ENCODE peak calls at places on chromosomes 3 and 15, in six cellular contexts. N, Z, D, H, W and J are unnamed samples.

GRCh38 chr3:64220161-64220560 is 5.1 kb downstream of the PRICKLE2 start:
- DNase-seq in N (no peak), Z (no peak), D (no peak), H (no peak), W (peak), J (no peak)

GRCh38 chr15:60840306-60840702 is 361.4 kb upstream of the ICE2 start:
- DNase-seq in N (no peak), Z (no peak), D (peak), H (no peak), W (peak), J (no peak)

GRCh38 chr3:185605566-185605965 is 19.5 kb downstream of the SENP2 start:
- DNase-seq in N (no peak), Z (no peak), D (no peak), H (no peak), W (no peak), J (no peak)

GRCh38 chr15:69462030-69462492 is 9.4 kb downstream of the RPLP1 start:
- DNase-seq in N (no peak), Z (peak), D (no peak), H (no peak), W (no peak), J (no peak)

GRCh38 chr3:119652306-119653033 is 7.9 kb downstream of the POPDC2 start:
- DNase-seq in N (no peak), Z (peak), D (no peak), H (no peak), W (no peak), J (no peak)

GRCh38 chr3:46407976-46408375 is 917 bp downstream of the CCRL2 start:
- DNase-seq in N (no peak), Z (peak), D (no peak), H (no peak), W (no peak), J (no peak)

GRCh38 chr3:32484437-32484836 is 18.2 kb downstream of the CMTM6 start:
- DNase-seq in N (no peak), Z (no peak), D (no peak), H (no peak), W (no peak), J (no peak)

GRCh38 chr3:46085421-46086082 is 58.3 kb upstream of the XCR1 start:
- DNase-seq in N (no peak), Z (no peak), D (no peak), H (no peak), W (no peak), J (no peak)

GRCh38 chr3:152222327-152222726 is 46.4 kb upstream of the MBNL1 start:
- DNase-seq in N (no peak), Z (no peak), D (no peak), H (no peak), W (peak), J (peak)

GRCh38 chr3:187833799-187834578 is 88.7 kb upstream of the BCL6 start:
- DNase-seq in N (no peak), Z (no peak), D (no peak), H (no peak), W (no peak), J (no peak)

GRCh38 chr3:178443634-178444033 is 92.6 kb upstream of the KCNMB2 start:
- DNase-seq in N (no peak), Z (no peak), D (no peak), H (no peak), W (peak), J (no peak)
- TF ChIP-seq CTCF in N (peak), Z (peak), D (no peak), H (peak), W (no peak), J (no peak)

GRCh38 chr3:139537795-139538538 is 1.6 kb downstream of the RBP1 start:
- DNase-seq in N (no peak), Z (no peak), D (no peak), H (peak), W (no peak), J (no peak)

GRCh38 chr3:139534992-139535879 is 4.3 kb downstream of the RBP1 start:
- DNase-seq in N (peak), Z (peak), D (peak), H (no peak), W (peak), J (no peak)

GRCh38 chr3:139538733-139539132 is 809 bp downstream of the RBP1 start:
- DNase-seq in N (no peak), Z (peak), D (no peak), H (no peak), W (peak), J (no peak)

GRCh38 chr3:139534444-139534812 is 5.1 kb downstream of the RBP1 start:
- DNase-seq in N (no peak), Z (no peak), D (peak), H (peak), W (peak), J (peak)

GRCh38 chr3:139537325-139537724 is 2.2 kb downstream of the RBP1 start:
- DNase-seq in N (no peak), Z (no peak), D (peak), H (peak), W (peak), J (no peak)
- H3K4me3 ChIP-seq in N (no peak), Z (no peak), D (peak), H (peak), W (no peak), J (no peak)

GRCh38 chr3:159781867-159782266 is 206.8 kb upstream of the IL12A start:
- DNase-seq in N (no peak), Z (no peak), D (no peak), H (no peak), W (no peak), J (no peak)
- TF ChIP-seq CTCF in N (peak), Z (no peak), D (no peak), H (no peak), W (no peak), J (no peak)

DNA sequence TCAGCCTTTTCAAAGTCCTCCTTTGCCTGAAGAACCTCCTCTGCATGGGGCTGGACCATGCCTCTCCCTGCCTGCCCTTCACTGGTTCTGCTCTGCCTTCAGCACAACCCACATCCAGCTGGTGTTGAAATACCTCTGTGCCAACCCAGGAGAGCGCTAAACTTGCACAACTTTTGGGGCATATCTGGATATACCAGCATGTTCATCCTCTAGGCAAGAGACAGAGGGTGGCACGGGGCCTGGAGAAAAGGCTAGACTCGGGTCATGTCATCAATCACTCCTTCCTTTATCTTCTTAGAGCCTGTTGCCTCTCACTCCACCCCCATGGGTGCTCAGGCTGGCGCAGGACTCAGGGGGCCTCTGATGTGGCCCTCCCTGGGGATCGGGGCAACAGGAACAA is 4.8 kb downstream of the SEMA4B start:
- DNase-seq in N (no peak), Z (no peak), D (no peak), H (no peak), W (no peak), J (no peak)
- H3K4me3 ChIP-seq in N (no peak), Z (no peak), D (no peak), H (no peak), W (no peak), J (no peak)